ENCODE peak calls at places on chromosomes 11 and 22, in six cellular contexts. S is neural progenitor cell, B is fibroblast of mammary gland, Q is fibroblast of the aortic adventitia, X is epithelial cell of esophagus, Y is NB4. R is an unnamed sample.
A peak's percentile ranks its signal among the peaks of the same experiment; 100 is the strongest.

GRCh38 chr22:42596376-42596775 is 18.3 kb downstream of the POLDIP3 start:
- DNase-seq in S (no peak), B (no peak), Q (peak; percentile 45), X (no peak), Y (no peak), R (no peak)

GRCh38 chr11:122714021-122714420 is 58.5 kb downstream of the UBASH3B start:
- DNase-seq in S (no peak), B (no peak), Q (no peak), X (no peak), Y (no peak), R (no peak)

GRCh38 chr11:85941380-85941973 is 86.3 kb downstream of the CCDC83 start:
- DNase-seq in S (peak; percentile 66), B (peak; percentile 74), Q (peak; percentile 84), X (peak; percentile 71), Y (peak; percentile 76), R (peak; percentile 84)

GRCh38 chr22:43152001-43152354 is 619 bp downstream of the TSPO start:
- DNase-seq in S (no peak), B (no peak), Q (no peak), X (no peak), Y (no peak), R (no peak)

GRCh38 chr11:66476173-66476840 is 3.9 kb upstream of the DPP3 start:
- DNase-seq in S (no peak), B (no peak), Q (no peak), X (no peak), Y (no peak), R (no peak)

GRCh38 chr11:31802609-31802989 is 8.5 kb downstream of the PAX6 start:
- DNase-seq in S (peak; percentile 71), B (no peak), Q (no peak), X (no peak), Y (no peak), R (no peak)

GRCh38 chr22:38240734-38241252 is 32.0 kb downstream of the TMEM184B start:
- DNase-seq in S (peak; percentile 84), B (peak; percentile 87), Q (peak; percentile 86), X (peak; percentile 91), Y (no peak), R (peak; percentile 78)

GRCh38 chr22:44340271-44341239 is 27.8 kb upstream of the SHISAL1 start:
- DNase-seq in S (no peak), B (no peak), Q (no peak), X (no peak), Y (no peak), R (no peak)

GRCh38 chr11:34356576-34356917 is 1.3 kb downstream of the ABTB2 start:
- DNase-seq in S (peak; percentile 58), B (peak; percentile 27), Q (peak; percentile 64), X (peak; percentile 50), Y (peak; percentile 54), R (peak; percentile 63)

GRCh38 chr11:28114116-28114515 is 5.9 kb downstream of the METTL15 start:
- DNase-seq in S (no peak), B (no peak), Q (no peak), X (no peak), Y (no peak), R (no peak)

GRCh38 chr11:65851083-65851579 is 6.8 kb downstream of the CFL1 start:
- DNase-seq in S (peak; percentile 45), B (no peak), Q (no peak), X (no peak), Y (peak; percentile 71), R (peak; percentile 51)

GRCh38 chr22:44024288-44024908 is at the start of gene PARVB:
- DNase-seq in S (peak; percentile 45), B (no peak), Q (peak; percentile 12), X (peak; percentile 15), Y (peak; percentile 55), R (no peak)

GRCh38 chr11:69731110-69731509 is 27.3 kb upstream of the FGF19 start:
- DNase-seq in S (no peak), B (no peak), Q (no peak), X (no peak), Y (no peak), R (no peak)

GRCh38 chr11:35622070-35622469 is 3.8 kb downstream of the FJX1 start:
- DNase-seq in S (peak; percentile 34), B (peak; percentile 62), Q (peak; percentile 91), X (peak; percentile 94), Y (no peak), R (peak; percentile 92)

GRCh38 chr11:23278121-23278520 is 417.8 kb upstream of the CCDC179 start:
- DNase-seq in S (no peak), B (peak; percentile 81), Q (peak; percentile 1), X (peak; percentile 71), Y (no peak), R (peak; percentile 8)

GRCh38 chr11:60985501-60985900 is 14.0 kb downstream of the CD6 start:
- DNase-seq in S (no peak), B (no peak), Q (no peak), X (no peak), Y (no peak), R (no peak)

GRCh38 chr11:92424281-92424680 is 199.7 kb downstream of the FAT3 start:
- DNase-seq in S (no peak), B (no peak), Q (no peak), X (no peak), Y (no peak), R (peak; percentile 44)

GRCh38 chr11:120028181-120028935 is 109.6 kb downstream of the TRIM29 start:
- DNase-seq in S (no peak), B (no peak), Q (no peak), X (no peak), Y (no peak), R (no peak)

GRCh38 chr11:116930177-116930576 is 92.8 kb upstream of the APOA1 start:
- DNase-seq in S (no peak), B (peak; percentile 32), Q (peak; percentile 57), X (no peak), Y (peak; percentile 77), R (peak; percentile 67)

GRCh38 chr11:116927163-116927772 is 89.8 kb upstream of the APOA1 start:
- DNase-seq in S (no peak), B (peak; percentile 29), Q (no peak), X (peak; percentile 10), Y (peak; percentile 43), R (no peak)

GRCh38 chr11:116928102-116928777 is 90.8 kb upstream of the APOA1 start:
- DNase-seq in S (no peak), B (no peak), Q (no peak), X (no peak), Y (peak; percentile 85), R (peak; percentile 13)

GRCh38 chr11:116929393-116930090 is 92.1 kb upstream of the APOA1 start:
- DNase-seq in S (no peak), B (peak; percentile 37), Q (peak; percentile 51), X (no peak), Y (no peak), R (peak; percentile 40)

GRCh38 chr11:116928845-116929244 is 91.4 kb upstream of the APOA1 start:
- DNase-seq in S (no peak), B (no peak), Q (no peak), X (no peak), Y (peak; percentile 56), R (peak; percentile 20)
- H3K4me3 ChIP-seq in S (no peak overlapping the region), B (no peak overlapping the region), Q (no peak overlapping the region), X (no peak overlapping the region), Y (no peak overlapping the region), R (no peak overlapping the region)

GRCh38 chr11:13249992-13250391 is 27.6 kb upstream of the BMAL1 start:
- DNase-seq in S (peak; percentile 20), B (peak; percentile 26), Q (no peak), X (peak; percentile 45), Y (no peak), R (peak; percentile 38)
- TF ChIP-seq CTCF in S (peak; percentile 27), B (peak; percentile 40), Q (peak; percentile 24), X (peak; percentile 58), Y (no peak), R (peak; percentile 38)

DNA sequence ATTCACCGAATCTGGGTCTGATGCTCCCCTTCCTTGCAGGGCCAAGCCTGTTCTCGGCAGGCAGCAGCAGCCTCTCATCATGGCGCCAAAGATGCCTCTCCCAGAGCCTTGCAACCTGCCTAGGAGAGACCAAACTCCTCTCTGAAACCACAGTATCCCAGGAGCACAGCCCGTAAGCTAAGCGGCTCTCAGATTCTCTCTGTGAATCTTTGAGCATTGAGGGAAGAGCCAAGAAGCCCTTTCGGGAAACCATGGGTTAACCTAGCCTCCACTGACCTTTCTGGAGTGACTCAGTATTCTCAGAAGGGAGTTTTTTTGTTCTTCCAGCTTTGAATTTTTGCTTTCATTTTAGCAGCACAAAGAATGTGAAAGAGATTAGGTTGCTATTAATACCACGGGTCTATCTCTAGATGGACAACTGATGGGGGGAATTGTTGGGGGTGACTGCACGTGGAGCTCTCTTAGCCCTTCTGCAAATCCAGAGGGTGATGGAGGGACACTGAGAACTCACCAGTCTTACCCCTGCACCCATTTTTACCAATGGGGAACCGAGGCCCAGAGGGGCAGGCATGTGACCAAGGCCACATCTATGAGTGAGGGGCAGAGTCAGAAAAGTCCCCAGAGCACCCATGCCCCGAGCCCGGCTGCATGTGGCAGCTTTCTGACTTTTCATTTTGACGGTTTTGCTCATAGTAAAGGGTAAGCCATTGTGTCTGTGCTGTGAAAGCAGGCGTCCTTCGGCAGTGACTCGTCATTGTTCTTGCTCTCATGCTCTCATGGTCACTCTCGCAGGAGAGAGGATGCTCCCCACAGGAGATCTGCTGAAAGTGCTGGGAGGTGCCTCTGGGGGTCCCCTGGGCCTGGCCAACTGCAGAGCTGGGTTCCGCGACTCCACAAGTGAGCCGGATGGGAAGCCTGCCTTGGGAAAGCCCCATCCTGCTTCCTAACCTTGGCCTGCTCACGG is 36.0 kb downstream of the IRAG1 start:
- DNase-seq in S (no peak), B (peak; percentile 80), Q (peak; percentile 85), X (no peak), Y (no peak), R (peak; percentile 84)
- H3K4me3 ChIP-seq in S (no peak overlapping the region), B (no peak overlapping the region), Q (no peak overlapping the region), X (no peak overlapping the region), Y (no peak overlapping the region), R (no peak overlapping the region)

GRCh38 chr11:129277216-129277838 is 85.2 kb upstream of the ARHGAP32 start:
- DNase-seq in S (no peak), B (peak; percentile 18), Q (peak; percentile 11), X (peak; percentile 27), Y (no peak), R (no peak)

GRCh38 chr11:129278586-129279319 is 86.6 kb upstream of the ARHGAP32 start:
- DNase-seq in S (peak; percentile 70), B (no peak), Q (no peak), X (peak; percentile 22), Y (peak; percentile 11), R (peak; percentile 27)

GRCh38 chr11:129281471-129282268 is 89.5 kb upstream of the ARHGAP32 start:
- DNase-seq in S (no peak), B (no peak), Q (no peak), X (no peak), Y (no peak), R (no peak)

GRCh38 chr11:129280027-129280811 is 88.1 kb upstream of the ARHGAP32 start:
- DNase-seq in S (no peak), B (peak; percentile 77), Q (peak; percentile 23), X (peak; percentile 22), Y (peak; percentile 26), R (peak; percentile 14)

DNA sequence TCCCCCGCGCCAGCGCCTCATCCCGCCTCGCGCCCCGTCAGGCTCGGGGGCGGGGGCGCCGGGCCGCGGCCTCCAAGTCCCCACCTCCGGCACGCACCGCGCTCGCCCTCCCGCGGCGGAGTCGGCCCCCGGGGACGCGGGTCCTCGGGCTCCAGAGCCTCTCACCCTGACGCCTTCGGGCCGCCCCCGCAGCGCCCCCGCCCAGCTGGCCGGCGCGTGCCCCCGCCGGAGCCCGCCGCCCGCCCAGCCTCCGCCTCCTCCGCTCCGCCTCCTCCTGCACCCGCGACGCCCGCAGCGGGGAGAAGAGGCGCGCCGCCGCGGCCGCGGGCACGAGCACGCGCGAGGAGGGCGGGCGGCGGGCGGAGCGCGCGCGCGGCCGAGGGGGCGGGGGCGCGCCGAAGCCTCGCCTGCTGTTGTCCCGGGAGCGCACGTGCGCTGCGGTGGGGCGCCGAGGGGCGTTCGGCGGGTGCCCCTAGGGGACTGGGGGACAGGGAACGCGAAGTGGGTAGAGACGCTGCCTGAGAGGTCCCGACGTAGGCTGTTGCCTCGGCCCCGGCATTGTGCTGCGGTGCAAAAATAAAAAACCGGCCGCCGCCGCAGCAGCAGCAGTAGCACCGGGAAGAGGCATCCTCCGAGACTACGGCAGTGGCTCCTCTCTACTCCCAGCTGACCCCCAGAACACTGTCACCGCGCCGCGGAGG is 87.4 kb upstream of the ARHGAP32 start:
- DNase-seq in S (peak; percentile 93), B (peak; percentile 56), Q (peak; percentile 64), X (peak; percentile 80), Y (peak; percentile 72), R (peak; percentile 69)
- TF ChIP-seq CTCF in S (no peak), B (no peak), Q (no peak), X (no peak), Y (no peak), R (no peak)

R was measured in cardiac fibroblast.